ENCODE peak calls at places on chromosomes 1 and 21, in ten cellular contexts. S is GM10248, A is fibroblast of lung, B is pancreas, W is ovary, N is dorsolateral prefrontal cortex, T is cardiac fibroblast, Z is neural progenitor cell, F is B cell, Y is right lobe of liver. J is an unnamed sample.

GRCh38 chr1:19967808-19968207 is 11.6 kb downstream of the PLA2G2A start:
- DNase-seq in W (peak; percentile 72), N (no peak), Y (no peak), A (no peak), Z (no peak), T (no peak), F (no peak), S (no peak), B (no peak), J (no peak)

GRCh38 chr1:1847501-1848289 is 43.2 kb downstream of the GNB1 start:
- DNase-seq in F (no peak), N (peak; percentile 20), Y (no peak), W (no peak), S (peak; percentile 18), T (no peak), B (peak; percentile 3), Z (no peak), A (no peak), J (no peak)

GRCh38 chr1:93331412-93331811 is 14.3 kb upstream of the DR1 start:
- DNase-seq in B (no peak), T (no peak), F (no peak), W (no peak), S (no peak), N (no peak), Z (no peak), Y (no peak), A (no peak), J (no peak)

GRCh38 chr1:20271498-20272400 is 18.9 kb upstream of the VWA5B1 start:
- DNase-seq in A (no peak), F (no peak), S (no peak), N (no peak), Z (peak; percentile 26), T (peak; percentile 16), B (no peak), Y (no peak), W (no peak), J (no peak)

GRCh38 chr1:171142451-171143121 is 42.5 kb upstream of the FMO2 start:
- DNase-seq in T (peak; percentile 98), F (no peak), W (peak; percentile 30), B (no peak), A (peak; percentile 92), Y (peak; percentile 60), Z (peak; percentile 45), S (no peak), N (no peak), J (no peak)

GRCh38 chr1:107974090-107974489 is 9.1 kb upstream of the VAV3 start:
- DNase-seq in A (no peak), T (no peak), B (no peak), S (no peak), Z (no peak), N (no peak), Y (no peak), F (no peak), W (no peak), J (no peak)

GRCh38 chr1:44405804-44406743 is 1.0 kb downstream of the RNF220 start:
- DNase-seq in B (peak; percentile 67), Z (peak; percentile 54), N (no peak), T (no peak), S (peak; percentile 37), Y (peak; percentile 44), F (no peak), W (no peak), A (peak; percentile 23), J (peak; percentile 51)

GRCh38 chr1:66346873-66347272 is 187.1 kb upstream of the SGIP1 start:
- DNase-seq in N (no peak), W (no peak), Z (no peak), T (no peak), S (no peak), B (no peak), Y (no peak), A (no peak), F (no peak), J (no peak)

GRCh38 chr1:232589809-232590741 is 39.9 kb downstream of the SIPA1L2 start:
- DNase-seq in B (no peak), F (no peak), S (no peak), T (peak; percentile 80), W (no peak), A (no peak), Z (no peak), Y (no peak), N (no peak), J (no peak)

GRCh38 chr1:201536542-201536941 is 2.4 kb upstream of the NAV1 start:
- DNase-seq in B (no peak), F (no peak), S (no peak), Y (no peak), A (peak; percentile 88), T (peak; percentile 79), Z (no peak), N (no peak), W (no peak), J (no peak)

GRCh38 chr21:44735821-44736220 is 24.4 kb upstream of the TSPEAR start:
- DNase-seq in A (no peak), N (no peak), Z (no peak), S (no peak), Y (peak; percentile 5), W (no peak), F (peak; percentile 36), T (no peak), B (no peak), J (peak; percentile 9)

GRCh38 chr1:162844153-162844552 is 16.8 kb downstream of the CCDC190 start:
- DNase-seq in A (no peak), Z (no peak), S (no peak), B (no peak), N (no peak), F (no peak), W (no peak), T (no peak), Y (no peak), J (no peak)

GRCh38 chr1:186374313-186375151 is 521 bp downstream of the TPR start:
- DNase-seq in W (peak; percentile 13), F (no peak), B (no peak), T (peak; percentile 40), Z (peak; percentile 41), N (no peak), Y (peak; percentile 62), S (peak; percentile 36), A (peak; percentile 42), J (peak; percentile 45)

GRCh38 chr1:186375929-186376330 is 292 bp downstream of the ODR4 start:
- DNase-seq in T (no peak), Z (no peak), S (no peak), B (no peak), F (no peak), Y (no peak), W (no peak), A (no peak), N (no peak), J (no peak)

GRCh38 chr1:186375152-186375928 is at the start of the genes ODR4 and TPR:
- DNase-seq in T (peak; percentile 100), A (peak; percentile 100), F (peak; percentile 94), Y (peak; percentile 98), N (peak; percentile 96), S (peak; percentile 91), Z (peak; percentile 99), B (peak; percentile 98), W (peak; percentile 98), J (peak; percentile 92)
- TF ChIP-seq CTCF in T (peak; percentile 81), A (peak; percentile 80), F (peak; percentile 86), Y (peak; percentile 85), N (peak; percentile 86), S (peak; percentile 84), Z (peak; percentile 98), B (peak; percentile 81), W (peak; percentile 99), J (peak; percentile 83)

GRCh38 chr1:101996830-101997485 is at the start of gene OLFM3:
- DNase-seq in B (peak; percentile 62), Y (no peak), T (no peak), Z (peak; percentile 94), A (no peak), F (no peak), S (peak; percentile 24), W (no peak), N (peak; percentile 36), J (peak; percentile 49)

GRCh38 chr1:101992816-101993575 is 3.7 kb downstream of the OLFM3 start:
- DNase-seq in W (no peak), Y (no peak), B (no peak), Z (no peak), F (no peak), N (no peak), T (no peak), A (no peak), S (no peak), J (no peak)

GRCh38 chr1:101995984-101996731 is 568 bp downstream of the OLFM3 start:
- DNase-seq in W (no peak), Z (peak; percentile 40), S (no peak), F (no peak), N (no peak), B (no peak), Y (no peak), A (no peak), T (no peak), J (no peak)

GRCh38 chr1:101993703-101994102 is 3.0 kb downstream of the OLFM3 start:
- DNase-seq in A (no peak), B (no peak), T (no peak), Y (no peak), W (no peak), S (no peak), F (no peak), Z (no peak), N (no peak), J (no peak)
- TF ChIP-seq CTCF in A (no peak), B (no peak), T (no peak), Y (no peak), W (no peak), S (no peak), F (no peak), Z (peak; percentile 42), N (no peak), J (no peak)

GRCh38 chr21:27466175-27466574 is 499.3 kb upstream of the ADAMTS5 start:
- DNase-seq in S (no peak), A (no peak), F (no peak), N (no peak), T (peak; percentile 9), B (no peak), Y (no peak), W (no peak), Z (no peak), J (no peak)
- TF ChIP-seq CTCF in S (no peak), A (peak; percentile 23), F (no peak), N (no peak), T (peak; percentile 21), B (no peak), Y (no peak), W (no peak), Z (peak; percentile 54), J (no peak)

GRCh38 chr21:46355161-46356004 is 31.4 kb downstream of the PCNT start:
- DNase-seq in T (no peak), A (no peak), B (no peak), Y (no peak), F (no peak), Z (no peak), S (no peak), W (no peak), N (no peak), J (no peak)

GRCh38 chr21:46357335-46357604 is 33.3 kb downstream of the PCNT start:
- DNase-seq in B (no peak), N (no peak), W (no peak), Y (no peak), F (no peak), T (no peak), Z (no peak), S (no peak), A (no peak), J (no peak)

GRCh38 chr21:46356005-46356338 is 32.0 kb downstream of the PCNT start:
- DNase-seq in N (no peak), W (no peak), A (no peak), S (no peak), B (no peak), Z (no peak), F (no peak), T (no peak), Y (no peak), J (no peak)

GRCh38 chr21:46357684-46358425 is 33.9 kb downstream of the PCNT start:
- DNase-seq in A (no peak), Z (no peak), F (no peak), T (no peak), S (no peak), W (no peak), N (no peak), Y (no peak), B (no peak), J (no peak)

GRCh38 chr21:46356494-46357334 is 32.8 kb downstream of the PCNT start:
- DNase-seq in W (no peak), F (no peak), A (no peak), T (no peak), Y (no peak), Z (no peak), S (peak; percentile 51), B (no peak), N (no peak), J (peak; percentile 61)
- TF ChIP-seq CTCF in W (no peak), F (no peak), A (no peak), T (no peak), Y (no peak), Z (no peak), S (no peak), B (no peak), N (no peak), J (no peak)

J was measured in GM13976.